ENCODE peak calls at places on chromosomes 2 and 18, in nine cellular contexts. X is colonic mucosa, M is kidney, N is mesendoderm, G is GM23248, J is PC-3, I is mammary epithelial cell, W is IMR-90, C is fibroblast of lung. A is an unnamed sample. For H3K4me1, the result is how much of the 10 kb centered on the place peaks cover.

GRCh38 chr18:72174972-72175649 is 369.0 kb downstream of the CBLN2 start:
- DNase-seq in X (no peak), M (no peak), N (no peak), G (no peak), J (no peak), I (no peak), W (no peak), C (no peak), A (no peak)

GRCh38 chr2:19861771-19862170 is 40.0 kb downstream of the TTC32 start:
- DNase-seq in X (no peak), M (no peak), N (no peak), G (peak), J (peak), I (peak), W (peak), C (no peak), A (no peak)

GRCh38 chr18:46283895-46284295 is 179.7 kb downstream of the HAUS1 start:
- DNase-seq in X (no peak), M (no peak), N (peak), G (no peak), J (no peak), I (no peak), W (no peak), C (no peak), A (peak)

GRCh38 chr2:18243831-18244230 is 316.6 kb downstream of the RDH14 start:
- DNase-seq in X (no peak), M (no peak), N (no peak), G (no peak), J (no peak), I (no peak), W (peak), C (no peak), A (no peak)

GRCh38 chr2:9681427-9681817 is 50.6 kb upstream of the YWHAQ start:
- DNase-seq in X (no peak), M (peak), N (no peak), G (no peak), J (no peak), I (no peak), W (no peak), C (no peak), A (no peak)

GRCh38 chr18:46939337-46939963 is 22.0 kb downstream of the KATNAL2 start:
- DNase-seq in X (no peak), M (no peak), N (peak), G (peak), J (no peak), I (peak), W (peak), C (peak), A (no peak)

GRCh38 chr2:45443012-45443411 is 168.1 kb downstream of the SRBD1 start:
- DNase-seq in X (no peak), M (no peak), N (no peak), G (no peak), J (no peak), I (no peak), W (no peak), C (no peak), A (no peak)

GRCh38 chr2:47903781-47904447 is 2.4 kb downstream of the FBXO11 start:
- DNase-seq in X (no peak), M (no peak), N (no peak), G (peak), J (peak), I (no peak), W (no peak), C (no peak), A (no peak)

GRCh38 chr2:45332567-45332966 is 278.5 kb downstream of the SRBD1 start:
- DNase-seq in X (no peak), M (no peak), N (peak), G (no peak), J (no peak), I (no peak), W (no peak), C (no peak), A (no peak)

GRCh38 chr2:106085441-106085911 is 108.6 kb downstream of the UXS1 start:
- DNase-seq in X (peak), M (no peak), N (peak), G (peak), J (peak), I (peak), W (peak), C (peak), A (no peak)

GRCh38 chr2:25936889-25937545 is 45.3 kb downstream of the KIF3C start:
- DNase-seq in X (no peak), M (peak), N (no peak), G (no peak), J (no peak), I (no peak), W (no peak), C (peak), A (no peak)

GRCh38 chr2:189217546-189217945 is 38.0 kb upstream of the COL5A2 start:
- DNase-seq in X (no peak), M (no peak), N (peak), G (no peak), J (no peak), I (no peak), W (peak), C (peak), A (peak)

GRCh38 chr2:27143285-27143684 is 4.1 kb upstream of the PRR30 start:
- DNase-seq in X (no peak), M (no peak), N (no peak), G (no peak), J (peak), I (no peak), W (no peak), C (no peak), A (no peak)

GRCh38 chr2:241123816-241124536 is 21.9 kb upstream of the MTERF4 start:
- DNase-seq in X (no peak), M (peak), N (no peak), G (peak), J (no peak), I (peak), W (no peak), C (no peak), A (no peak)

GRCh38 chr2:29047083-29047840 is 27.1 kb downstream of the PCARE start:
- DNase-seq in X (no peak), M (no peak), N (no peak), G (no peak), J (no peak), I (no peak), W (no peak), C (no peak), A (no peak)

GRCh38 chr18:48923746-48924580 is 26.8 kb downstream of the SMAD7 start:
- DNase-seq in X (peak), M (no peak), N (peak), G (peak), J (peak), I (peak), W (peak), C (peak), A (no peak)

GRCh38 chr2:14720319-14720718 is 87.8 kb downstream of the LRATD1 start:
- DNase-seq in X (no peak), M (no peak), N (no peak), G (peak), J (peak), I (peak), W (peak), C (peak), A (no peak)

GRCh38 chr2:44785433-44785832 is 156.1 kb upstream of the SIX3 start:
- DNase-seq in X (no peak), M (no peak), N (no peak), G (no peak), J (no peak), I (no peak), W (no peak), C (no peak), A (no peak)

GRCh38 chr2:188158337-188159100 is 133.2 kb upstream of the GULP1 start:
- DNase-seq in X (no peak), M (no peak), N (no peak), G (peak), J (peak), I (peak), W (peak), C (no peak), A (no peak)

GRCh38 chr18:61892683-61893303 is at the start of gene RNF152:
- DNase-seq in X (peak), M (peak), N (peak), G (peak), J (no peak), I (peak), W (peak), C (peak), A (no peak)

GRCh38 chr18:34342960-34343359 is 118.2 kb upstream of the NOL4 start:
- DNase-seq in X (no peak), M (no peak), N (peak), G (peak), J (peak), I (peak), W (peak), C (peak), A (no peak)

GRCh38 chr2:199581504-199581903 is 123.8 kb upstream of the SATB2 start:
- DNase-seq in X (no peak), M (no peak), N (no peak), G (no peak), J (no peak), I (no peak), W (no peak), C (no peak), A (no peak)

GRCh38 chr2:143110759-143111428 is 18.3 kb upstream of the ARHGAP15 start:
- DNase-seq in X (peak), M (no peak), N (peak), G (peak), J (peak), I (peak), W (peak), C (peak), A (peak)

GRCh38 chr2:52454962-52455361 is 1312.6 kb upstream of the CHAC2 start:
- DNase-seq in X (no peak), M (no peak), N (no peak), G (no peak), J (no peak), I (no peak), W (no peak), C (peak), A (no peak)

GRCh38 chr2:18214936-18215335 is 336.5 kb downstream of the KCNS3 start:
- DNase-seq in X (no peak), M (no peak), N (no peak), G (peak), J (peak), I (peak), W (peak), C (peak), A (no peak)

GRCh38 chr2:164595031-164595430 is 26.3 kb downstream of the GRB14 start:
- DNase-seq in X (no peak), M (no peak), N (no peak), G (no peak), J (no peak), I (no peak), W (no peak), C (no peak), A (no peak)

GRCh38 chr2:29810956-29811355 is 110.4 kb downstream of the ALK start:
- DNase-seq in X (no peak), M (no peak), N (peak), G (no peak), J (peak), I (peak), W (no peak), C (no peak), A (no peak)

GRCh38 chr18:63677490-63678225 is 16.0 kb upstream of the SERPINB3 start:
- DNase-seq in X (no peak), M (no peak), N (no peak), G (peak), J (peak), I (peak), W (peak), C (no peak), A (no peak)

GRCh38 chr2:179262077-179262660 is 2.5 kb downstream of the SESTD1 start:
- DNase-seq in X (no peak), M (no peak), N (no peak), G (peak), J (peak), I (no peak), W (no peak), C (peak), A (no peak)

GRCh38 chr2:201261471-201261870 is 1.1 kb downstream of the CASP8 start:
- DNase-seq in X (peak), M (no peak), N (no peak), G (no peak), J (no peak), I (no peak), W (no peak), C (no peak), A (no peak)

GRCh38 chr2:173288561-173288960 is 66.1 kb upstream of the CDCA7 start:
- DNase-seq in X (no peak), M (no peak), N (no peak), G (peak), J (peak), I (peak), W (peak), C (peak), A (no peak)

GRCh38 chr2:25339791-25340339 is 1.9 kb downstream of the DNMT3A start:
- DNase-seq in X (peak), M (peak), N (peak), G (no peak), J (no peak), I (no peak), W (no peak), C (no peak), A (no peak)

GRCh38 chr18:54359233-54359632 is 1.5 kb downstream of the C18orf54 start:
- DNase-seq in X (no peak), M (no peak), N (no peak), G (peak), J (no peak), I (no peak), W (peak), C (peak), A (no peak)

GRCh38 chr2:43087413-43087812 is 139.0 kb downstream of the ZFP36L2 start:
- DNase-seq in X (no peak), M (no peak), N (no peak), G (no peak), J (no peak), I (no peak), W (no peak), C (no peak), A (no peak)

GRCh38 chr2:12607971-12608370 is 108.8 kb upstream of the TRIB2 start:
- DNase-seq in X (no peak), M (no peak), N (peak), G (peak), J (peak), I (peak), W (peak), C (no peak), A (no peak)

GRCh38 chr2:16394072-16394985 is 271.3 kb downstream of the CYRIA start:
- DNase-seq in X (no peak), M (no peak), N (peak), G (no peak), J (no peak), I (no peak), W (no peak), C (no peak), A (no peak)

GRCh38 chr2:11458753-11459152 is 7.2 kb downstream of the E2F6 start:
- DNase-seq in X (no peak), M (no peak), N (no peak), G (no peak), J (no peak), I (no peak), W (no peak), C (no peak), A (no peak)

GRCh38 chr2:167553635-167554034 is 665.4 kb downstream of the XIRP2 start:
- DNase-seq in X (no peak), M (no peak), N (no peak), G (no peak), J (no peak), I (no peak), W (no peak), C (peak), A (no peak)

GRCh38 chr2:235054497-235054896 is 102.7 kb downstream of the SH3BP4 start:
- DNase-seq in X (no peak), M (no peak), N (no peak), G (no peak), J (no peak), I (no peak), W (no peak), C (no peak), A (no peak)

DNA sequence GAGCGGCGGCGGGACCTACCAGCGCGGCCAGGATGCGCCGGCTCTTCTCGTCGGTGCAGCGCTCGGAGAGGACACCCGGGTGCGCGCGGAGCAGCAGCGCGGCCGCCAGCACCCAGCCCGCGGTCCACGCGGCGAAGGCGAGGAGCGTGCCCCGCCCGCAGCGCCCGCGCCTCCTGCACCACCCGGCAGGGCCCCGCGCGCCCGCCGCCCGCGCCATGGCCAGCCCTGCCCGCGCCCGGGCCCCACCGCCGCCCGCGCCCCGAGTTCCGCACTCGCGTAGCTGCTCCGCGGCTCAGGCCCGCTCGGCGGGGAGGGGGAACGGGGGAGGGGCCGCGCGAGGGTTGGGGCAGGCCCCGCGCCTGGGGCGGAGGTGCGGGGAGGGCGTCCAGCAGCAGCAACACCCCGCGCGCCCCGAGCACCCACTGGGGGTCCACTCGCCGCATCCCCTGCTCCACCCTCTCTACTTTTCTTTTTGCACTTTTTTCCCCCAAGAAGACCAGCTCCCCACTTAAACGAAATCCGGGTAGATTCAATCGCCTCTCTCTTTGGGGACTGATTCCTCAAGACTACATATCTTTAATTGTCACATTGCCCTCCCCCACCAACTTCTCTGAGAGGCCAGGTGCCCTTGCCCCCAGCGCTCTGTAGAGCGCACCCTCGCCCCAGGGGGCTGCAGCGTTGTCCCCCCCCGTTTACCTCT is at the start of gene DIPK1C:
- DNase-seq in X (no peak), M (no peak), N (no peak), G (peak), J (no peak), I (no peak), W (no peak), C (no peak), A (no peak)
- H3K4me3 ChIP-seq in X (peak), M (no peak), N (peak), G (no peak), J (no peak), I (no peak), W (no peak), C (no peak), A (peak)

GRCh38 chr2:23145460-23145859 is 239.5 kb upstream of the KLHL29 start:
- DNase-seq in X (no peak), M (no peak), N (no peak), G (peak), J (no peak), I (no peak), W (no peak), C (no peak), A (no peak)
- H3K9ac ChIP-seq in X (no peak), M (no peak), N (no peak), G (no peak), J (no peak), I (no peak), W (no peak), C (no peak), A (no peak)

DNA sequence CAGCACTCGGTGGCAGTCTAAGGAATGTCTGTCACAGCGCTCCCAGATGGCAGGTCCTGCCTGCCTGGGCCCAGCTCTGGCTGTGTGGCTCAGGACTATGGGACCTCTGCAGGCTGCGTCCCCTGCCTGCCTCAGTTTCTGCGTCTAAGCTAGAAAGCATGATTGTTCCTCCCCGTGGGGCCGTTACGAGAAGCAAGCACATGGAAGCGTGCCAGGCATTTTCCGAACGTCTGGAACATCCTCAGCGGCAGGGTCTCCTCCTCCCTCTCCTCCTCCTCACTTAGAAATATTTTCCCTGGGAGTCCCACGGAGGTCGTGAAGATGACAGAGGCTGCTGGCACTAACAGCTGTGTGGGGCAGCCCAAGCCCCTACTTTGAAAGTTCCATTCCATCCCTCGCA is 43.3 kb downstream of the LRRFIP1 start:
- DNase-seq in X (no peak), M (peak), N (no peak), G (no peak), J (no peak), I (no peak), W (no peak), C (no peak), A (no peak)
- H3K4me1 ChIP-seq in X (under half), M (under half), N (under half), G (under half), J (under half), I (under half), W (under half), C (under half), A (under half)

GRCh38 chr18:67636597-67637385 is 120.3 kb upstream of the DSEL start:
- DNase-seq in X (no peak), M (peak), N (no peak), G (no peak), J (no peak), I (no peak), W (no peak), C (no peak), A (no peak)

GRCh38 chr18:67634631-67635338 is 118.3 kb upstream of the DSEL start:
- DNase-seq in X (no peak), M (no peak), N (no peak), G (no peak), J (no peak), I (no peak), W (no peak), C (no peak), A (peak)

GRCh38 chr18:67639872-67640271 is 123.4 kb upstream of the DSEL start:
- DNase-seq in X (no peak), M (no peak), N (no peak), G (peak), J (peak), I (no peak), W (no peak), C (no peak), A (no peak)

GRCh38 chr18:67628674-67629073 is 112.2 kb upstream of the DSEL start:
- DNase-seq in X (no peak), M (no peak), N (no peak), G (no peak), J (no peak), I (no peak), W (no peak), C (peak), A (no peak)

GRCh38 chr18:67633939-67634338 is 117.4 kb upstream of the DSEL start:
- DNase-seq in X (no peak), M (no peak), N (no peak), G (no peak), J (no peak), I (no peak), W (no peak), C (no peak), A (no peak)
- H3K4me3 ChIP-seq in X (no peak), M (no peak), N (no peak), G (no peak), J (no peak), I (no peak), W (no peak), C (no peak), A (no peak)

DNA sequence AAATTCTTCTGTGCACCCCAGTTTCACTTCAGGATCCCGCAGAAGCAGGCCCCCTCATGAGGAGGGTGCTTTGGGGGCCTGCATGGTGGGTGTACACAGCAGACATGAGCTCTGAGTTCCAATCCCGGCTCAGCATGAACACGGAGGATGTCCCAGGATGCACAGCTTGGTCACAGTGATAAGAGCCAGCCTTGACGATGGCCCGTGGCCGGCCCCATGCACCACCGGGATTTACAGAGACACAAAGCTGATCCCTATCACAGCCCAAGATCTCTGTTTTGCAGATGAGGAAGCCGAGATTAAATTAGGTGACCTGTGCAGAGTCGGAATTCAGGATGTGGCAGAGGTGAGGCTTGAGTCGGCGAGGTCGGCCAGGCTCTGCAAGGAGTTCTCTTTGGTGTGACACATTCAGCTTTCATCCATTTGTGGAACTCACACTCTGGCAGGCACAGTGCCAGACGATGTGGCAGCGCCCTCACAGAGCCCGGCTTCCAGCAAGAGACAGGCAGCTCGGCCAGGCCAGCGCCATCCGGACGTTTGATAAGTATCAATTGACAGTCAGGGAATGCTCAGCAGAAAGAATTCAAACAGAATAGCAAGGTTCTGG is 456.3 kb upstream of the MYT1L start:
- DNase-seq in X (no peak), M (peak), N (peak), G (no peak), J (no peak), I (no peak), W (no peak), C (no peak), A (no peak)
- H3K9ac ChIP-seq in X (no peak), M (no peak), N (no peak), G (no peak), J (no peak), I (no peak), W (no peak), C (no peak), A (peak)

DNA sequence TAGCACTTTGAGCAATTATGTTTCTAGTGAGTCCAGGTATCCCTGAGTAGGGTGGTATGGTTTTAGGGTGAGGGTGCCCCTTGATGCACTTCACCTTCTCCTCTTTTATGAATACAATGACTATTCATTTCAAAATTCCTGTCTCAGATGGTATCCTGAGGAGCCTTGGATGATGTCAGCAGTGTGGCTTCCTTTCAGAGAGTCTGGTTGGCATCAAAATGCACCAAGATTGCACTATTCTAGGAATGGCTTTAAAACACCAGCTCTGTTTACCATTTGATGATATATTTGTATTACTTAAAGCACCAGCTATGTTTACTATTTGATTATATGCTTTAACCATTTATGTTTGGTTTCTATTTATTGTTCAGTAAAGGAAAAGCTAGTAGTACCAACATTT is 141.0 kb downstream of the FMNL2 start:
- DNase-seq in X (no peak), M (no peak), N (no peak), G (peak), J (peak), I (no peak), W (no peak), C (no peak), A (no peak)
- H3K4me1 ChIP-seq in X (under half), M (under half), N (under half), G (under half), J (under half), I (under half), W (under half), C (under half), A (under half)

A was measured in NT2/D1.